ENCODE peak calls at places on chromosomes 13 and 19, in eight cellular contexts. G, K, T, D, V, W, L and R are unnamed samples.

GRCh38 chr13:79401259-79402071 is 4.6 kb downstream of the RBM26 start:
- DNase-seq in G (no peak), K (peak), T (no peak), D (no peak), V (no peak), W (no peak), L (no peak), R (no peak)

GRCh38 chr13:111204438-111205177 is 89.5 kb downstream of the ARHGEF7 start:
- DNase-seq in G (no peak), K (no peak), T (peak), D (no peak), V (peak), W (peak), L (peak), R (no peak)

GRCh38 chr19:16139752-16140151 is 3.7 kb upstream of the HSH2D start:
- DNase-seq in G (no peak), K (peak), T (no peak), D (no peak), V (no peak), W (no peak), L (no peak), R (no peak)

GRCh38 chr19:23543351-23543750 is 143.7 kb downstream of the ZNF675 start:
- DNase-seq in G (no peak), K (no peak), T (no peak), D (no peak), V (no peak), W (no peak), L (no peak), R (no peak)

GRCh38 chr13:21060063-21060826 is 1.1 kb downstream of the LATS2 start:
- DNase-seq in G (peak), K (peak), T (no peak), D (no peak), V (peak), W (peak), L (peak), R (no peak)

GRCh38 chr19:28332351-28332750 is 880.6 kb downstream of the UQCRFS1 start:
- DNase-seq in G (no peak), K (no peak), T (no peak), D (no peak), V (no peak), W (no peak), L (no peak), R (peak)

GRCh38 chr19:10612515-10613119 is 12.7 kb upstream of the SLC44A2 start:
- DNase-seq in G (peak), K (no peak), T (no peak), D (no peak), V (peak), W (peak), L (no peak), R (no peak)

GRCh38 chr13:41668130-41668757 is 210.9 kb downstream of the RGCC start:
- DNase-seq in G (peak), K (peak), T (peak), D (peak), V (peak), W (no peak), L (peak), R (no peak)

GRCh38 chr19:17020380-17020779 is 6.2 kb downstream of the CPAMD8 start:
- DNase-seq in G (no peak), K (no peak), T (no peak), D (no peak), V (no peak), W (no peak), L (no peak), R (no peak)

GRCh38 chr19:50669319-50670101 is 20.3 kb downstream of the C19orf81 start:
- DNase-seq in G (peak), K (peak), T (no peak), D (no peak), V (no peak), W (no peak), L (peak), R (no peak)

GRCh38 chr13:31011193-31011860 is 78.9 kb downstream of the TEX26 start:
- DNase-seq in G (no peak), K (no peak), T (no peak), D (no peak), V (no peak), W (no peak), L (no peak), R (no peak)

GRCh38 chr13:90968510-90968909 is 379.0 kb upstream of the MIR17HG start:
- DNase-seq in G (no peak), K (peak), T (peak), D (no peak), V (no peak), W (no peak), L (no peak), R (no peak)

GRCh38 chr13:38012096-38012495 is 142.5 kb upstream of the TRPC4 start:
- DNase-seq in G (no peak), K (no peak), T (no peak), D (no peak), V (no peak), W (no peak), L (no peak), R (no peak)

GRCh38 chr13:43036386-43037220 is 13.2 kb downstream of the DNAJC15 start:
- DNase-seq in G (no peak), K (no peak), T (no peak), D (no peak), V (peak), W (peak), L (no peak), R (no peak)

GRCh38 chr19:42252365-42253244 is 2.3 kb downstream of the ERF start:
- DNase-seq in G (no peak), K (no peak), T (peak), D (no peak), V (peak), W (peak), L (peak), R (no peak)

GRCh38 chr19:46147791-46148288 is at the start of gene IGFL2:
- DNase-seq in G (no peak), K (no peak), T (peak), D (no peak), V (no peak), W (no peak), L (no peak), R (peak)

GRCh38 chr19:45790942-45791341 is 1.7 kb downstream of the DMWD start:
- DNase-seq in G (no peak), K (peak), T (no peak), D (no peak), V (no peak), W (no peak), L (peak), R (no peak)

GRCh38 chr13:100533588-100534041 is 55.0 kb downstream of the GGACT start:
- DNase-seq in G (no peak), K (no peak), T (no peak), D (no peak), V (no peak), W (no peak), L (peak), R (no peak)

GRCh38 chr19:5948697-5949564 is 29.0 kb downstream of the RANBP3 start:
- DNase-seq in G (no peak), K (no peak), T (no peak), D (no peak), V (no peak), W (no peak), L (peak), R (no peak)

GRCh38 chr13:40082644-40083043 is 427.2 kb downstream of the COG6 start:
- DNase-seq in G (no peak), K (no peak), T (no peak), D (no peak), V (no peak), W (no peak), L (no peak), R (no peak)
- TF ChIP-seq CTCF in G (no peak), K (no peak), T (no peak), D (no peak), V (no peak), W (no peak), L (no peak), R (no peak)

GRCh38 chr19:53812335-53812734 is 11.8 kb downstream of the NLRP12 start:
- DNase-seq in G (no peak), K (no peak), T (no peak), D (no peak), V (no peak), W (no peak), L (no peak), R (no peak)
- TF ChIP-seq CTCF in G (no peak), K (no peak), T (no peak), D (no peak), V (no peak), W (no peak), L (peak), R (no peak)

GRCh38 chr13:24254151-24254810 is 55.1 kb upstream of the C1QTNF9 start:
- DNase-seq in G (peak), K (no peak), T (no peak), D (no peak), V (peak), W (peak), L (peak), R (no peak)
- TF ChIP-seq CTCF in G (no peak), K (no peak), T (no peak), D (no peak), V (no peak), W (no peak), L (no peak), R (no peak)

DNA sequence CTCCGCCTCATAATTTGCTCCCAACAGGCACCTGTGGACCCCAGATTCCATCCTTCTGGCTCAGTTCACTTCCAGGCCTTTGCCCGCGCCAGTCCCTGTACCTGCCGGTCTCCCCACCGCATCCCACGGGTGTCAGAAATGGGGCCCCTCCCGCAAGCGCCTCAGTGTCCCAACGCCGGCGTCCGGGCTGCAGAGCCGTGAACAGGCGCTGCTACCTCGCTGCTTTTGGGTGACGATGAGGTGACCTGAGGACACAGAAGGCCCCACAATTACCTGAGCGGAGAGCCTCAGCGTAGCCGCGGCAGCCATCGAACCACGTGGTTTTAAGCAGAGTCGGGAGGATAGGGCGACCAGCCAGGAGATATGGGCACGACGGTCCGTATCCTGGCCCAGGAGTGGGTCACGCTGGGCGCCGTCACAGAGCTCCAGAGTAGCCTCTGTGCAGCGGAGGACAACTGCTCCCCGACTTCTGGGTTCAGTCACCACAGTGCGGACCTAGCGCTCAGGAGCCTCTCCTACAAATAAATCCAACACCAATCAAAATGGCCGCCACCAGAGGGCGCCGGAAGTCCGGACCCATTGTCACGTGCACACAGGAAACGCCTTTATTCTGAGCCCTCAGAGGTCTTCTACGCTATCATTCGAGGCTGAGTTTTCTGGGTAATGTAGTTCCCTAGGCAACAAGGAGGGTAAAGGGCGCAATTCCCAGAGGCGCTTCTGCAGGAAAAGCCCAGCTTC is at the start of gene ZNF814:
- DNase-seq in G (peak), K (peak), T (peak), D (peak), V (peak), W (peak), L (peak), R (peak)
- TF ChIP-seq CTCF in G (peak), K (peak), T (peak), D (peak), V (peak), W (peak), L (peak), R (peak)

DNA sequence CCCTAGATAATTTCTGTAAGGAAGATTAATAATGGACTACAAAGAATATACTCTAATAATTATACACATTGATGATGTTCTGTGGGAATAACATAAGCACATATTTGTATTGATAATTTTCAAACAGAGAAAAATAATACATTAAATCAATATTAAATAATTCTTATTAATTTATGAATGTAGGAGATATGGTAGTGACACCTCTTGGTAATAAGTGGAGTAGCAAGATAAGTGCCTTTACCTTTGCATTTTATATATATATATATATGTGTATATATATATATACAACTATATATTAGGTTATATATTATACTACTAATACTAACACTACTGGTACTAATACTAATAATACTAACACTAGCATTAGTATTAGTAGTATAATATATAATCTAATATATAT is 905.8 kb downstream of the SLITRK1 start:
- DNase-seq in G (no peak), K (no peak), T (no peak), D (no peak), V (no peak), W (no peak), L (no peak), R (no peak)
- TF ChIP-seq CTCF in G (no peak), K (no peak), T (no peak), D (no peak), V (no peak), W (no peak), L (no peak), R (no peak)

GRCh38 chr13:66358564-66358963 is 871.6 kb downstream of the PCDH9 start:
- DNase-seq in G (no peak), K (no peak), T (no peak), D (no peak), V (no peak), W (no peak), L (no peak), R (no peak)
- TF ChIP-seq CTCF in G (no peak), K (no peak), T (no peak), D (no peak), V (no peak), W (no peak), L (no peak), R (no peak)

GRCh38 chr13:29597246-29597645 is 1.8 kb upstream of the SLC7A1 start:
- DNase-seq in G (no peak), K (no peak), T (no peak), D (no peak), V (no peak), W (no peak), L (no peak), R (peak)

GRCh38 chr13:29594310-29594709 is 1.2 kb downstream of the SLC7A1 start:
- DNase-seq in G (peak), K (peak), T (peak), D (peak), V (peak), W (no peak), L (peak), R (peak)

GRCh38 chr13:29596064-29596418 is 553 bp upstream of the SLC7A1 start:
- DNase-seq in G (no peak), K (no peak), T (no peak), D (no peak), V (no peak), W (no peak), L (no peak), R (no peak)

GRCh38 chr13:29594710-29595379 is 643 bp downstream of the SLC7A1 start:
- DNase-seq in G (peak), K (peak), T (no peak), D (no peak), V (peak), W (peak), L (peak), R (peak)

DNA sequence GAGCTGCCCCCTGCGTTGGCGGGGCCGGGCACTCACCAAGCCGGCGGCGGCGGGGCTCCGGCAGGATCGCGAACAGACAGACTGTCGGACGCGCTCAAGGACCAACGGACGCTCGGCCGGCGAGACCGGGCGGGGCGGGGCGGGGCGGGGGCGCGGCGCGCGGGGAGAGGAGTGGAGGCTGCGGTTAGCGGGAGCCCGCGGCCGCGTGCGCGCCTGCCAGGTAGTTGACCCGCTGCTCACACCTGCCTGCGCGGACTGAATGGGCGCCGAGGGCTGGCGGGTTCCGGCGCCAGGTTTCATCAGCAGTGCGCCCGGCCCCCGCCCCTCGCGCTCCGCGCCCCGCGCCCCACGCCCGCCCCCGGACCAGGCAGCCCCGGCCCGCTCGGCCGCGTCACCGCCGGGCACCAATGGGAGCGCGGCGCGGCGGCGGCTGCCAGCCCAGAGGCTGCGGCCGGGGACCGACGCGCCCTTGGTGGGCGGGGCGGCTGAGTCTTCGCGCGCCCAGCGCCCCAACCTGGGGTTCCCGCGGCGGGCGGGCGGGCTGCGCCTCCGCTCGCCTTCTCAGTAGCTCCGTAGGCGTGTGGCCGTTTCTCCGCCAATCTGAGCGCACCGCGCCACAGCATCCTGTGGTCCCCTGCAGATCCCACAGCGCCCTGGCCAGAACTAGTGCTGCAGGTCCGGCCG is at the start of gene SLC7A1:
- DNase-seq in G (peak), K (peak), T (peak), D (no peak), V (peak), W (peak), L (peak), R (peak)
- TF ChIP-seq CTCF in G (no peak), K (no peak), T (no peak), D (no peak), V (no peak), W (no peak), L (no peak), R (no peak)

GRCh38 chr13:114213980-114214379 is 20.7 kb upstream of the CDC16 start:
- DNase-seq in G (no peak), K (no peak), T (no peak), D (no peak), V (no peak), W (no peak), L (no peak), R (no peak)
- TF ChIP-seq CTCF in G (no peak), K (no peak), T (no peak), D (no peak), V (no peak), W (no peak), L (no peak), R (no peak)

GRCh38 chr19:30651691-30652090 is 279.5 kb downstream of the ZNF536 start:
- DNase-seq in G (no peak), K (no peak), T (no peak), D (no peak), V (no peak), W (no peak), L (no peak), R (no peak)
- TF ChIP-seq CTCF in G (no peak), K (no peak), T (no peak), D (no peak), V (no peak), W (no peak), L (no peak), R (no peak)

DNA sequence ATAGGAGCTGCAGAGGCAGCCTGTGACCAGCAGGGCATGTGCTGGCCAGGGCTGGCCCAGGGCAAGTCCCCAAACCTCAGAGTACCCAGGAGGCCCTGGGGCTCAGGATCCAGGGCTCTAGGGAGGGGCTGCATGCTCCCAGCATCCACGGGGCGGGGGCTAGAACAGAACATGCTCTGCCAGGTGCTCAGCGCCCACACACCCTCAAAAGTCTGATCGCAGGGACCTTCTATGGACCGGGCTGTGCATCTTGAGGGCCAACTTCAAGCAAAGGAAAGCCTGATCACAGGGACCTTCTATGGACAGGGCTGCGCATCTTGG is 33.5 kb downstream of the ELL start:
- DNase-seq in G (no peak), K (no peak), T (no peak), D (no peak), V (no peak), W (no peak), L (peak), R (no peak)
- TF ChIP-seq CTCF in G (no peak), K (no peak), T (peak), D (peak), V (no peak), W (no peak), L (peak), R (no peak)